ENCODE peak calls at places on chromosomes 4 and X, in eight cellular contexts. One of them, this sample, is unnamed.

GRCh38 chr4:74794341-74794801 is at the start of gene BTC:
- DNase-seq in neural progenitor cell: peak
- DNase-seq in mesenchymal stem cell: peak
- DNase-seq in keratinocyte: no peak
- DNase-seq in OCI-LY7: no peak
- DNase-seq in neuronal stem cell: peak
- DNase-seq in PC-3: peak
- DNase-seq in Karpas-422: no peak
- DNase-seq in this sample: peak

GRCh38 chr4:153976954-153977353 is 188.1 kb upstream of the SFRP2 start:
- DNase-seq in neuronal stem cell: no peak
- DNase-seq in mesenchymal stem cell: peak
- DNase-seq in PC-3: no peak
- DNase-seq in keratinocyte: no peak
- DNase-seq in Karpas-422: no peak
- DNase-seq in OCI-LY7: no peak
- DNase-seq in neural progenitor cell: no peak
- DNase-seq in this sample: no peak

GRCh38 chr4:52037730-52038108 is 380 bp downstream of the SGCB start:
- DNase-seq in PC-3: peak
- DNase-seq in Karpas-422: peak
- DNase-seq in keratinocyte: no peak
- DNase-seq in neural progenitor cell: peak
- DNase-seq in neuronal stem cell: no peak
- DNase-seq in mesenchymal stem cell: peak
- DNase-seq in OCI-LY7: peak
- DNase-seq in this sample: no peak

GRCh38 chrX:69300323-69300722 is 135.1 kb upstream of the PJA1 start:
- DNase-seq in PC-3: no peak
- DNase-seq in neuronal stem cell: no peak
- DNase-seq in neural progenitor cell: no peak
- DNase-seq in keratinocyte: no peak
- DNase-seq in OCI-LY7: no peak
- DNase-seq in mesenchymal stem cell: no peak
- DNase-seq in Karpas-422: no peak
- DNase-seq in this sample: no peak

GRCh38 chr4:74293558-74293957 is 14.7 kb upstream of the EPGN start:
- DNase-seq in Karpas-422: no peak
- DNase-seq in PC-3: peak
- DNase-seq in mesenchymal stem cell: no peak
- DNase-seq in neural progenitor cell: no peak
- DNase-seq in OCI-LY7: no peak
- DNase-seq in keratinocyte: no peak
- DNase-seq in neuronal stem cell: no peak
- DNase-seq in this sample: no peak

GRCh38 chr4:87489678-87490077 is 39.5 kb downstream of the SPARCL1 start:
- DNase-seq in neuronal stem cell: no peak
- DNase-seq in neural progenitor cell: no peak
- DNase-seq in PC-3: no peak
- DNase-seq in keratinocyte: no peak
- DNase-seq in mesenchymal stem cell: no peak
- DNase-seq in Karpas-422: no peak
- DNase-seq in OCI-LY7: no peak
- DNase-seq in this sample: no peak

GRCh38 chrX:115289465-115289864 is at the start of gene LUZP4:
- DNase-seq in keratinocyte: no peak
- DNase-seq in neural progenitor cell: no peak
- DNase-seq in Karpas-422: no peak
- DNase-seq in PC-3: no peak
- DNase-seq in neuronal stem cell: no peak
- DNase-seq in OCI-LY7: no peak
- DNase-seq in mesenchymal stem cell: no peak
- DNase-seq in this sample: no peak

GRCh38 chr4:23567338-23567737 is 322.5 kb downstream of the PPARGC1A start:
- DNase-seq in keratinocyte: no peak
- DNase-seq in OCI-LY7: no peak
- DNase-seq in neural progenitor cell: no peak
- DNase-seq in Karpas-422: no peak
- DNase-seq in PC-3: no peak
- DNase-seq in neuronal stem cell: no peak
- DNase-seq in mesenchymal stem cell: no peak
- DNase-seq in this sample: no peak

GRCh38 chr4:177671387-177671786 is 229.2 kb upstream of the AGA start:
- DNase-seq in neuronal stem cell: no peak
- DNase-seq in Karpas-422: no peak
- DNase-seq in keratinocyte: no peak
- DNase-seq in OCI-LY7: no peak
- DNase-seq in neural progenitor cell: no peak
- DNase-seq in mesenchymal stem cell: no peak
- DNase-seq in PC-3: no peak
- DNase-seq in this sample: no peak

GRCh38 chrX:38305971-38306370 is 21.3 kb downstream of the RPGR start:
- DNase-seq in OCI-LY7: no peak
- DNase-seq in neuronal stem cell: no peak
- DNase-seq in PC-3: no peak
- DNase-seq in keratinocyte: no peak
- DNase-seq in neural progenitor cell: no peak
- DNase-seq in Karpas-422: no peak
- DNase-seq in mesenchymal stem cell: no peak
- DNase-seq in this sample: peak

GRCh38 chrX:150062292-150063137 is 124.2 kb upstream of the EOLA2 start:
- DNase-seq in mesenchymal stem cell: peak
- DNase-seq in keratinocyte: no peak
- DNase-seq in neuronal stem cell: no peak
- DNase-seq in PC-3: peak
- DNase-seq in Karpas-422: no peak
- DNase-seq in neural progenitor cell: no peak
- DNase-seq in OCI-LY7: no peak
- DNase-seq in this sample: no peak

GRCh38 chrX:33161829-33162228 is 49.5 kb downstream of the DMD start:
- DNase-seq in mesenchymal stem cell: no peak
- DNase-seq in PC-3: no peak
- DNase-seq in neural progenitor cell: no peak
- DNase-seq in keratinocyte: no peak
- DNase-seq in neuronal stem cell: no peak
- DNase-seq in Karpas-422: no peak
- DNase-seq in OCI-LY7: no peak
- DNase-seq in this sample: no peak

GRCh38 chr4:74578329-74578728 is 133.4 kb downstream of the AREG start:
- DNase-seq in neural progenitor cell: no peak
- DNase-seq in mesenchymal stem cell: no peak
- DNase-seq in Karpas-422: no peak
- DNase-seq in keratinocyte: no peak
- DNase-seq in neuronal stem cell: no peak
- DNase-seq in OCI-LY7: no peak
- DNase-seq in PC-3: peak
- DNase-seq in this sample: no peak

GRCh38 chrX:10726647-10727046 is 106.3 kb upstream of the MID1 start:
- DNase-seq in OCI-LY7: no peak
- DNase-seq in mesenchymal stem cell: peak
- DNase-seq in PC-3: peak
- DNase-seq in Karpas-422: no peak
- DNase-seq in neural progenitor cell: no peak
- DNase-seq in keratinocyte: no peak
- DNase-seq in neuronal stem cell: no peak
- DNase-seq in this sample: no peak

GRCh38 chr4:46051392-46051791 is 72.5 kb downstream of the GABRG1 start:
- DNase-seq in neural progenitor cell: no peak
- DNase-seq in neuronal stem cell: no peak
- DNase-seq in OCI-LY7: no peak
- DNase-seq in keratinocyte: no peak
- DNase-seq in mesenchymal stem cell: no peak
- DNase-seq in Karpas-422: no peak
- DNase-seq in PC-3: no peak
- DNase-seq in this sample: no peak

GRCh38 chrX:110145854-110146253 is 142.9 kb downstream of the TMEM164 start:
- DNase-seq in OCI-LY7: peak
- DNase-seq in neuronal stem cell: no peak
- DNase-seq in PC-3: peak
- DNase-seq in mesenchymal stem cell: peak
- DNase-seq in keratinocyte: no peak
- DNase-seq in Karpas-422: peak
- DNase-seq in neural progenitor cell: no peak
- DNase-seq in this sample: peak

GRCh38 chrX:143945171-143945570 is 61.3 kb downstream of the UBE2NL start:
- DNase-seq in keratinocyte: peak
- DNase-seq in OCI-LY7: no peak
- DNase-seq in mesenchymal stem cell: no peak
- DNase-seq in neural progenitor cell: no peak
- DNase-seq in neuronal stem cell: no peak
- DNase-seq in Karpas-422: no peak
- DNase-seq in PC-3: no peak
- DNase-seq in this sample: no peak

GRCh38 chrX:143934542-143934941 is 50.7 kb downstream of the UBE2NL start:
- DNase-seq in mesenchymal stem cell: peak
- DNase-seq in neuronal stem cell: no peak
- DNase-seq in keratinocyte: no peak
- DNase-seq in OCI-LY7: no peak
- DNase-seq in neural progenitor cell: no peak
- DNase-seq in Karpas-422: no peak
- DNase-seq in PC-3: no peak
- DNase-seq in this sample: no peak

GRCh38 chrX:143940119-143940518 is 56.2 kb downstream of the UBE2NL start:
- DNase-seq in OCI-LY7: no peak
- DNase-seq in PC-3: no peak
- DNase-seq in mesenchymal stem cell: no peak
- DNase-seq in Karpas-422: no peak
- DNase-seq in keratinocyte: no peak
- DNase-seq in neural progenitor cell: no peak
- DNase-seq in neuronal stem cell: no peak
- DNase-seq in this sample: no peak
- H2AFZ ChIP-seq in OCI-LY7: no peak
- H2AFZ ChIP-seq in PC-3: no peak
- H2AFZ ChIP-seq in mesenchymal stem cell: no peak
- H2AFZ ChIP-seq in Karpas-422: no peak
- H2AFZ ChIP-seq in keratinocyte: no peak
- H2AFZ ChIP-seq in neural progenitor cell: no peak
- H2AFZ ChIP-seq in neuronal stem cell: no peak
- H2AFZ ChIP-seq in this sample: no peak

DNA sequence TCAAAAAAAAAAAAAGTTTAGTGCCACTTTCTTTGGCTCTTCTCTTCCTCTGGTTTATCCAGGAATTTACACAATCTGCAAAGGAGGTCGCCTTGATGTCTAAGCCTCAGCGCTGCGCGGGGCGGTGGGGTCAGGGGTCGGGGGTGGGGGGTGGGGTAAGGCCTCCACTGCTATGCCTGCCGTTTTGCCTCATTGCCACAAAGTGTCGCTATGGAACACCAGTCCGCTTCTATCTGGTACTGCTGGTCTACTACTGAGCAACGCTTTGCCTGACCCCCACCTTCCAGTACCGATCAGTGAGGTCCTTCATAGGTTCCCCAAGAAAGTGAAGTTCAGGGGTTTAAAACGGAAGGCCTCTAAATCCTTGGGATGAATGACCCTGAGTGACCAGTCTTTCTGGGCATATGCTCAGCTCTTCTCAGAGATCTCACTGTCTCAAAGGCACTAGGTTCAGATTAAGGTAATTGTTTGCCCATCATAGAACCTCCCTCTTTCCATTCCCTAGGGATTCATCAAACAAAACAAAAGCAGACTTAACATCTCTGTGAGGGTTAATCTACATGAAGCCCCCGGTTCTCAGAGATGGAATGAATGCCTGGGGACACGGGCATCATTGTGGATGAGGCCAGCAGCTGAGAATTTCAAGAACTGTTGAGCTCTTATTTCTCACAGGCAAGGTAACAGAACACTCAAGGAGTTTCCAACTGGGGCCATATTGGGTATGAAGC is 16.9 kb upstream of the TSR2 start:
- DNase-seq in Karpas-422: no peak
- DNase-seq in neural progenitor cell: peak
- DNase-seq in neuronal stem cell: no peak
- DNase-seq in mesenchymal stem cell: no peak
- DNase-seq in PC-3: no peak
- DNase-seq in OCI-LY7: no peak
- DNase-seq in keratinocyte: no peak
- DNase-seq in this sample: no peak
- H2AFZ ChIP-seq in Karpas-422: no peak
- H2AFZ ChIP-seq in neural progenitor cell: no peak
- H2AFZ ChIP-seq in neuronal stem cell: peak
- H2AFZ ChIP-seq in mesenchymal stem cell: no peak
- H2AFZ ChIP-seq in PC-3: no peak
- H2AFZ ChIP-seq in OCI-LY7: no peak
- H2AFZ ChIP-seq in keratinocyte: no peak
- H2AFZ ChIP-seq in this sample: no peak

DNA sequence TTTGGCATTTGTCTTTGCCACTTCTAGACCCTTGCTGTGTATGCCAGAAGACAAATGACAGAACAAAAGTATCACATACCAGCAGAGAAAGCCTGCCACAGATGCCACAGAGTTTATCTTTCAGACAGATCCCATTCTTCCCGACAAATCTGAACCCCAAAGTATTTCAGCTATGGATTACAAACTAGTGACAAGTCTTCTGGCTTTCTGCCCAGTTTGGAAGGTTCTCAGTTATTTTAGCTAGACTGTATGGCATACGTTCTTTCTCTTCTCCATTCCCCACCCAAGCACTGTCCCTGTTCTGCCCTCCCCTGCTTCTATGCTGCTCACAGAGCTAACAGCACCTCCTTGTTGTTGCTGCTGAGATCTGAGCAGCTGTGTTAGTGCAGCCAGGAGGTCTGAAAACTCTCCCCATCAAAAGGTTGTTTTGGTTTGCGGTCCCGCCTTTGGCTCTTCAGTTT is 236.7 kb downstream of the FRAS1 start:
- DNase-seq in PC-3: peak
- DNase-seq in Karpas-422: no peak
- DNase-seq in keratinocyte: peak
- DNase-seq in mesenchymal stem cell: peak
- DNase-seq in neural progenitor cell: peak
- DNase-seq in neuronal stem cell: no peak
- DNase-seq in OCI-LY7: no peak
- DNase-seq in this sample: no peak
- H2AFZ ChIP-seq in PC-3: no peak
- H2AFZ ChIP-seq in Karpas-422: no peak
- H2AFZ ChIP-seq in keratinocyte: no peak
- H2AFZ ChIP-seq in mesenchymal stem cell: no peak
- H2AFZ ChIP-seq in neural progenitor cell: no peak
- H2AFZ ChIP-seq in neuronal stem cell: no peak
- H2AFZ ChIP-seq in OCI-LY7: no peak
- H2AFZ ChIP-seq in this sample: no peak

DNA sequence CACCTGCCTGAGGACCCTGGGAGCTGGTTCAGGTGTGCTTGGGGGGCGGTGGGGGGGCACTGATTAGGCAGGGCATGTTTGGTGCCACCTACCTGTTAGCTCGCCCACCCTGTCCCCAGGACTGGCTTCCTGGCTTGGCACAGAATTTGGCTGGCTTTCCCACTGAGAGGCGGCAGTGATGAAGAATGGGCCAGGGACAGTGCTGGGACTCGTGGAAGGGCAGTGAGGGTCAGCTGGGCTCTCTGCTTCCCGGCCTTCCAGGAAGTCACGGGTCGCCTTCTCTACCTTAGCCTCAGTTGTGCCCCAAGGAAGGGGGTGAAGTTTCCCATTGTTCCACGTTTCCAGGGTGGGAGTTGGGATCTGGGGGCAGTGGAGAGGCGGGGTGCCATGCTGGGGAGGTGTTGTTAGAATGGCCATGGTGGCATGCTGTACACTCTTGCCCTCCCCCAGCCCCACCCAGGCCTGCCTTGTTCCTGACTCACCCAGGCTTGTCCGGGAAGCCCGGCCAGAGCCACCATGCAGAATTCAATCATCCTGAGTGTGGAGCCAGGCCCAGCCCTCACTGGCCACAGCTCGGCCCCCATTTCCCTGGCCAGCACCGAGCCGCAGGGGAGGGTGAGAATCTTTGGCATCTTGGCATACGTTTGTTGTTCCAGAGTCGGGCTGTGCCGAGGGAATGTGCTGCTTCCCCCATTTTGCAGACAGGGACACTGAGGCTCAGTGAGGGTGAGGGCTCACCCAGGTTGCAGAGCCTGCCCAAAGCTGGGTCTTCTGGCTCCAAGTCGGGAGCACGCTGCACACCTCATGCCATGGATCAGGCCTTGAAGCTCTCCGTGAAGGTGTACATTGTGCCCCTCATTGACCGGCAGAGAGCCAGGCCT is 21.9 kb upstream of the GPR78 start:
- DNase-seq in neuronal stem cell: no peak
- DNase-seq in mesenchymal stem cell: no peak
- DNase-seq in Karpas-422: no peak
- DNase-seq in neural progenitor cell: no peak
- DNase-seq in OCI-LY7: no peak
- DNase-seq in PC-3: peak
- DNase-seq in keratinocyte: no peak
- DNase-seq in this sample: no peak
- H2AFZ ChIP-seq in neuronal stem cell: no peak
- H2AFZ ChIP-seq in mesenchymal stem cell: no peak
- H2AFZ ChIP-seq in Karpas-422: no peak
- H2AFZ ChIP-seq in neural progenitor cell: no peak
- H2AFZ ChIP-seq in OCI-LY7: no peak
- H2AFZ ChIP-seq in PC-3: peak
- H2AFZ ChIP-seq in keratinocyte: no peak
- H2AFZ ChIP-seq in this sample: no peak

This sample was measured in hepatocyte.